ENCODE peak calls at places on chromosomes 11 and 22, in five cellular contexts. T, A, N, I and K are unnamed samples.

GRCh38 chr11:82759649-82760048 is 26.0 kb upstream of the FAM181B start:
- DNase-seq in A (no peak), N (no peak), T (no peak), I (no peak), K (no peak)

GRCh38 chr11:134223066-134223465 is 701 bp downstream of the NCAPD3 start:
- DNase-seq in T (no peak), N (no peak), I (no peak), A (no peak), K (no peak)

GRCh38 chr22:20507253-20508066 is at the start of gene MED15:
- DNase-seq in N (peak; percentile 97), I (peak; percentile 92), A (peak; percentile 92), T (peak; percentile 86), K (peak; percentile 89)

GRCh38 chr11:14018441-14018840 is 55.9 kb downstream of the SPON1 start:
- DNase-seq in N (no peak), I (no peak), T (no peak), A (no peak), K (no peak)

GRCh38 chr11:123601136-123601535 is 53.3 kb downstream of the SCN3B start:
- DNase-seq in I (no peak), T (no peak), A (no peak), N (no peak), K (peak; percentile 50)

GRCh38 chr11:120337133-120337895 is 1.1 kb downstream of the ARHGEF12 start:
- DNase-seq in N (no peak), A (peak; percentile 11), T (no peak), I (peak; percentile 58), K (peak; percentile 43)

GRCh38 chr11:63553759-63554158 is 9.4 kb downstream of the PLAAT2 start:
- DNase-seq in T (no peak), N (no peak), A (no peak), I (no peak), K (peak; percentile 36)

GRCh38 chr11:72000591-72000867 is 1.8 kb downstream of the IL18BP start:
- DNase-seq in I (no peak), T (no peak), A (no peak), N (no peak), K (no peak)

GRCh38 chr22:30204742-30205111 is 41.8 kb downstream of the LIF start:
- DNase-seq in A (no peak), I (no peak), T (peak; percentile 79), N (no peak), K (peak; percentile 85)

GRCh38 chr11:106262852-106263251 is 185.4 kb downstream of the AASDHPPT start:
- DNase-seq in N (no peak), I (no peak), A (no peak), T (no peak), K (no peak)

GRCh38 chr11:95101935-95102334 is 12.3 kb downstream of the ENDOD1 start:
- DNase-seq in N (no peak), T (no peak), A (peak; percentile 74), I (no peak), K (no peak)

GRCh38 chr22:35587447-35587870 is 29.7 kb downstream of the MB start:
- DNase-seq in I (peak; percentile 91), A (no peak), T (no peak), N (no peak), K (no peak)

GRCh38 chr11:119814766-119815165 is 85.8 kb upstream of the NECTIN1 start:
- DNase-seq in A (no peak), T (no peak), I (no peak), N (no peak), K (no peak)

GRCh38 chr11:113778111-113778910 is 1.3 kb upstream of the CLDN25 start:
- DNase-seq in N (no peak), I (peak; percentile 30), A (no peak), T (peak; percentile 30), K (peak; percentile 12)

GRCh38 chr11:62491571-62492329 is 54.9 kb downstream of the AHNAK start:
- DNase-seq in A (no peak), T (no peak), I (no peak), N (peak; percentile 62), K (no peak)

GRCh38 chr11:20203836-20204235 is 43.6 kb upstream of the DBX1 start:
- DNase-seq in N (no peak), I (no peak), A (no peak), T (no peak), K (no peak)

GRCh38 chr22:28128827-28129226 is 209.8 kb upstream of the PITPNB start:
- DNase-seq in A (no peak), N (no peak), T (no peak), I (no peak), K (no peak)

GRCh38 chr22:50119768-50120251 is 30.0 kb downstream of the MOV10L1 start:
- DNase-seq in N (no peak), A (no peak), T (peak; percentile 49), I (no peak), K (peak; percentile 89)

GRCh38 chr11:120186799-120187591 is 23.8 kb upstream of the OAF start:
- DNase-seq in N (peak; percentile 38), T (no peak), A (no peak), I (peak; percentile 54), K (peak; percentile 63)

GRCh38 chr22:50086526-50086925 is 1.3 kb upstream of the MLC1 start:
- DNase-seq in I (no peak), N (no peak), A (no peak), T (no peak), K (peak; percentile 84)

GRCh38 chr22:19811211-19811621 is 43.5 kb downstream of the GNB1L start:
- DNase-seq in A (no peak), T (no peak), I (no peak), N (peak; percentile 21), K (no peak)

GRCh38 chr11:31655483-31655882 is 145.9 kb downstream of the ELP4 start:
- DNase-seq in A (peak; percentile 8), N (no peak), I (no peak), T (peak; percentile 85), K (peak; percentile 42)

DNA sequence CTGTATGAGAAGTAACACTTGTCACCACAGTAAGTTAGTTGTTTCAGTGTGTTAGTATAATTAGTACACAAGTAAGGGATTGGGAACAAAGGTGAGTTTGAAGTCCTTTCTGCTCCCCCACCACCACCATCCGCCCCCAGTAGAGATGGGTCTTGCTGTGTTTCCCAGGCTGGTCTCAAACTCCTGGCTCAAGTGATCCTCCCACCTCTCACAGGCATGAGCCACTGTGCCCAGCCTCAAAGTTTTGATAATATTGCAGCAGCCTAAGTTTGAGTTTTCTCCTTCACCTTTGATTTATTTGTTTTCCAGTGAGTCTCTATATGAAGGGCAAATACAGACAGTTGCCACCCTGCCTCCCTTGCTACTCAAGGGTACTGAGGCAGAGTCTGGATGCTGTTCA is 23.7 kb upstream of the GRK2 start:
- DNase-seq in T (no peak), N (no peak), A (no peak), I (no peak), K (no peak)
- H3K4me3 ChIP-seq in T (no peak overlapping the region), N (peak overlapping the region; percentile 73), A (no peak overlapping the region), I (no peak overlapping the region), K (no peak overlapping the region)

GRCh38 chr22:22995166-22995565 is 75.2 kb upstream of the GNAZ start:
- DNase-seq in N (no peak), T (no peak), A (no peak), I (no peak), K (no peak)
- TF ChIP-seq CTCF in N (no peak), T (no peak), A (no peak), I (no peak), K (no peak)

DNA sequence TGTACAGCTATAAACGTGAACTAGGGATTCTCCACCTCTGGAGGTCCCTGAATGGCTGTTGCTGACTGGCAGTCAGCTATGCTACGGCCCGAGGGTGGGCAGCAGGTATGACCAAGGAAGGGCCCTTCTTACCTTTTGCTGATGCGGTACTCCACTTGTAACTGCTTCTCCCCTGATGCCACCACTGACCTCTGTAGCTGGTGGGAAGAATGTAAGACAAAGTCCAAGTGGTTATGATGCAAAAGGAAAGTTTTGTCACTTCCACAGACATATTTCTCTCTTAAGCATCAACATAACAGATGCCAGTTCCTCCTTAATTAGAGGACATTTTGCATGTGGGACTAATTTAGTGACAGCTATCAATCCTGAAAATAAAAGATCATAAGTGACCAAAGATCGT is 32.2 kb downstream of the P4HA3 start:
- DNase-seq in A (no peak), N (no peak), T (no peak), I (no peak), K (no peak)
- H3K4me3 ChIP-seq in A (no peak overlapping the region), N (no peak overlapping the region), T (no peak overlapping the region), I (no peak overlapping the region), K (no peak overlapping the region)

GRCh38 chr11:6563121-6563619 is 40.2 kb downstream of the RRP8 start:
- DNase-seq in N (peak; percentile 54), I (no peak), T (no peak), A (no peak), K (no peak)
- TF ChIP-seq CTCF in N (no peak), I (no peak), T (no peak), A (no peak), K (no peak)

GRCh38 chr11:64619196-64619595 is 28.2 kb downstream of the SLC22A12 start:
- DNase-seq in A (no peak), N (no peak), I (no peak), T (no peak), K (no peak)
- H3K4me3 ChIP-seq in A (no peak overlapping the region), N (no peak overlapping the region), I (no peak overlapping the region), T (no peak overlapping the region), K (no peak overlapping the region)

GRCh38 chr11:100329352-100329751 is 357.7 kb upstream of the ARHGAP42 start:
- DNase-seq in T (no peak), A (no peak), N (no peak), I (no peak), K (no peak)

GRCh38 chr11:100328626-100329340 is 358.3 kb upstream of the ARHGAP42 start:
- DNase-seq in N (peak; percentile 51), I (no peak), A (peak; percentile 10), T (no peak), K (peak; percentile 58)
- TF ChIP-seq CTCF in N (peak; percentile 66), I (no peak), A (peak; percentile 10), T (no peak), K (peak; percentile 35)

DNA sequence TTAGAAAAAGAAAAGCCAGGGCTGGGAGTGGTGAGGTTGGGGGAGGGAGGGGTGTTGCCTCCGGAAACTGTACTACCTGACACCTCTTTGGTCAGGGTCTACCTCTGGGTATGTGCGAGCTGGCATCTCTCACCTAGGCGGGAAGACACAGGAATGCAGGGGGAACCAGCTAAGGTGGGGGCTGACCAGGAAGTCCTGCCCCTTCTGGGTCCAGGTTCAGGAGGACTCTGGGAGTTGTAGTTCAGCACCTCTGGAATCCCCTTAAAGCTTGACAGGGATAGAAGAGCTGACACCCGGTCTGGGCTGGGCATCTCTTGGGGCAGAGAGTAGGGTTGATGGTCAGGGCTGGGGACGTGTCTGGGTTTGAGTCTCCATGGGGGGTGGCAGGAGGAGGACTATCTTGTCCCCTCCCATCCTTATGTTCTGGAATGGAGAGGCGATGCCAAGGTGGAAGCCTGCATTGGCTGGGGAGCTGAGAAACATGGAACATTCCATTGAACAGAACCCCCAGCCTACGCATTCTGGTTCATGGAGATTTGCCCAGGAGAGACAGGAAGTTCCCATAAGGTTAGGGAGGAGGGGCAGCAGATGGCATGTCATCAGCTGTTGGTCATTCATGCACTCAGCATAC is 2.1 kb upstream of the KIAA1671 start:
- DNase-seq in N (peak; percentile 94), T (no peak), I (no peak), A (peak; percentile 46), K (peak; percentile 21)
- H3K4me3 ChIP-seq in N (no peak overlapping the region), T (no peak overlapping the region), I (no peak overlapping the region), A (peak overlapping the region; percentile 33), K (no peak overlapping the region)